ENCODE peak calls at places on chromosomes 12 and 14, in four cellular contexts. C, K, V and T are unnamed samples.

GRCh38 chr12:57240926-57241555 is 9.9 kb downstream of the STAC3 start:
- DNase-seq in C (no peak), K (no peak), V (no peak), T (peak)

GRCh38 chr12:31362759-31363415 is 36.9 kb upstream of the SINHCAF start:
- DNase-seq in C (peak), K (peak), V (no peak), T (peak)

GRCh38 chr12:132285991-132286681 is 43.3 kb downstream of the GALNT9 start:
- DNase-seq in C (no peak), K (no peak), V (no peak), T (no peak)

GRCh38 chr14:66401447-66402095 is 84.6 kb upstream of the CCDC196 start:
- DNase-seq in C (no peak), K (no peak), V (no peak), T (peak)

GRCh38 chr12:119802472-119802871 is 74.6 kb downstream of the CIT start:
- DNase-seq in C (no peak), K (no peak), V (no peak), T (no peak)

GRCh38 chr12:76738824-76739579 is 24.9 kb upstream of the ZDHHC17 start:
- DNase-seq in C (no peak), K (no peak), V (no peak), T (no peak)

GRCh38 chr12:65988596-65988995 is 142.0 kb downstream of the LLPH start:
- DNase-seq in C (no peak), K (no peak), V (no peak), T (no peak)

GRCh38 chr12:1911598-1912575 is 6.6 kb downstream of the CACNA2D4 start:
- DNase-seq in C (no peak), K (no peak), V (no peak), T (peak)

GRCh38 chr12:20370001-20370381 is 1.7 kb downstream of the PDE3A start:
- DNase-seq in C (no peak), K (no peak), V (peak), T (no peak)

GRCh38 chr12:65175385-65175784 is 6.0 kb downstream of the LEMD3 start:
- DNase-seq in C (no peak), K (no peak), V (no peak), T (no peak)

GRCh38 chr14:65832431-65833253 is 420.1 kb downstream of the FUT8 start:
- DNase-seq in C (no peak), K (no peak), V (peak), T (no peak)

GRCh38 chr14:92570863-92571262 is 57.3 kb downstream of the RIN3 start:
- DNase-seq in C (no peak), K (no peak), V (no peak), T (no peak)

GRCh38 chr14:49940805-49941421 is 48.0 kb downstream of the ARF6 start:
- DNase-seq in C (no peak), K (no peak), V (no peak), T (no peak)

GRCh38 chr14:91649930-91650329 is 82.0 kb downstream of the CATSPERB start:
- DNase-seq in C (no peak), K (no peak), V (peak), T (peak)

GRCh38 chr14:22614240-22614799 is 16.2 kb downstream of the ABHD4 start:
- DNase-seq in C (no peak), K (no peak), V (peak), T (peak)

GRCh38 chr12:3315201-3315661 is 175.8 kb upstream of the PRMT8 start:
- DNase-seq in C (no peak), K (no peak), V (no peak), T (no peak)

GRCh38 chr14:54211562-54212308 is 185.1 kb upstream of the CDKN3 start:
- DNase-seq in C (no peak), K (no peak), V (no peak), T (no peak)

GRCh38 chr12:98955284-98955683 is 310.2 kb downstream of the APAF1 start:
- DNase-seq in C (peak), K (no peak), V (peak), T (peak)

GRCh38 chr12:123164222-123164621 is 13.3 kb upstream of the PITPNM2 start:
- DNase-seq in C (no peak), K (no peak), V (no peak), T (no peak)

GRCh38 chr14:35402323-35403084 is 2.0 kb downstream of the NFKBIA start:
- DNase-seq in C (no peak), K (no peak), V (no peak), T (no peak)

GRCh38 chr12:53059434-53060063 is 9.7 kb downstream of the TNS2 start:
- DNase-seq in C (no peak), K (no peak), V (no peak), T (no peak)

GRCh38 chr12:53056901-53057300 is 7.0 kb downstream of the TNS2 start:
- DNase-seq in C (no peak), K (no peak), V (no peak), T (no peak)

GRCh38 chr12:53058674-53059433 is 9.0 kb downstream of the TNS2 start:
- DNase-seq in C (no peak), K (no peak), V (no peak), T (no peak)

GRCh38 chr12:53056296-53056695 is 6.4 kb downstream of the TNS2 start:
- DNase-seq in C (no peak), K (no peak), V (no peak), T (no peak)

GRCh38 chr12:53057816-53058500 is 8.1 kb downstream of the TNS2 start:
- DNase-seq in C (no peak), K (no peak), V (no peak), T (no peak)
- TF ChIP-seq MYC in C (no peak), K (no peak), V (no peak), T (no peak)

DNA sequence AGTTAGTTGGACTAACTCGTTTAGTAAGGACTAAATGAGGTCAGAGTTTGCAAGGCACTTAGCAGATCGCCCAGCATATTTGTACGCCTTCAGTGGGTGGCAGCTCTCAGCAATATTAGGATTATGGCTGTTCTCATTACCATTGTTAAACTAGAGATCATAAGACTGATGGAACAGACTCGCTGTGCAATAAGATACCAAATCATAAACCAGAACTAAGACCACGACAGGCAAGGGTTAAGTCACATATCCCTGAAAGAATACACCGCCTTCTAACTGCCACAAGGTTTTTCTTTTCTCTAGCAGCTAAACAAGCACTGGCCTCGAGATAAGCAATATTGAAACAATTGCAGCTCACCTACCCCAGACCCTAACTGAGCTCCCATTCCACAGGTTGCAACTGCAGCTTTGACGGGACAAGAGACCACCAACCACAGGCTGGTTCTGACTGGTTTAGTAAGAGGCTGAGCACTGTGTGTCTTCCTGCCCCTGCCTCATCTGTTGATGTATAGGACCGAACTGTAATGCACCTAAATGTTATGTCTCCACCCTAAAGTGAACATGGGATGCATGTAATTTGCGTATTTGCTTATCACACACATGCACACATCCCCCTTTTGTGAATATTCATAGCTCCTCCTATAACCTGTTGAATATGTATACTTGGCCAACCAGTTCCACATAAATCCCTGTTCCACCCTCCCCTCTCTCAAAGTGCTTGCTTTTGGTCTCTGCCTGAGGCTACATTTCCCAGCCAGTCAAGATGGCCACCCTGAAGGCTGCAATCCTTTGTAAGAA is 153.2 kb downstream of the CALM1 start:
- DNase-seq in C (no peak), K (no peak), V (no peak), T (no peak)
- TF ChIP-seq MAX in C (no peak), K (no peak), V (no peak), T (no peak)

DNA sequence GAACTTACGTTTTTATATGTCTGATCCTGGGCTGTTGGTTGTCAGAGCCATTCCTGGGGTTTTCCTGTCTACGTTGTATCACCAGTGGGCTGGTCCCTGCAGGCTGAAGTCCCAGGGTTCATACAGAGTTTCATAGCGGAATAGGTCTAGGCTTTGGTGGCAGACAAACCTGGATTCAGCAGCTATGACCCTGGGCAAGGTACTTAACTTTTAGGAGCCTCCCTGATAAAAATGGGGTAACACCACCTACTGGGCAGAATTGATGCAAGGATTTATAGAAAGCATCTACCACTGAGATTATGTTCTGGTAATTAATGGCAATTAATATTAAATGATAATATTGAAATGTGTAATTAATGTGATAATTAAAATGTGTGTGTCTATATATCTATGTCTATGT is 141.2 kb downstream of the SYNE2 start:
- DNase-seq in C (no peak), K (no peak), V (no peak), T (no peak)
- TF ChIP-seq CTCF in C (no peak), K (peak), V (peak), T (no peak)

GRCh38 chr12:87317302-87317701 is 711.9 kb downstream of the C12orf50 start:
- DNase-seq in C (no peak), K (no peak), V (no peak), T (no peak)

GRCh38 chr12:87323369-87323768 is 705.8 kb downstream of the C12orf50 start:
- DNase-seq in C (no peak), K (no peak), V (no peak), T (no peak)

DNA sequence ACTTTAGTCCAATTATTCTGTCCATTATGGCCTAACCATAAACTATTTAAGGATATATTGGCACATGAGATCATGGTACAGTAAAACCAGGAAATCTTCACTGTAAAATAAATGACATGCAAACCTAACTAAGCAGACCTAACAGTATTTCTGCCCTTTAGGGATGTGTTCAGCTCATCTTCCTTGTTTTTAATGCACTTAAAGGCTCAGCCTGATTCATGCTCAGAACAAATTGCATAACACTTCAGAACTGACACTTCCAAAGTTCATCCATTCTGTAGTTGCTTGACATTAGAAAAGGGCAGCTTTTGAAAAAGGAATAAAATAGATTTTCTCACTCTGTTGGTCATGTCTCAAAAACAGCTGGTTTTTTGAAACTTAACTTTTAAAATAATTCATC is 708.5 kb downstream of the C12orf50 start:
- DNase-seq in C (no peak), K (no peak), V (no peak), T (no peak)
- TF ChIP-seq MYC in C (no peak), K (no peak), V (no peak), T (no peak)

DNA sequence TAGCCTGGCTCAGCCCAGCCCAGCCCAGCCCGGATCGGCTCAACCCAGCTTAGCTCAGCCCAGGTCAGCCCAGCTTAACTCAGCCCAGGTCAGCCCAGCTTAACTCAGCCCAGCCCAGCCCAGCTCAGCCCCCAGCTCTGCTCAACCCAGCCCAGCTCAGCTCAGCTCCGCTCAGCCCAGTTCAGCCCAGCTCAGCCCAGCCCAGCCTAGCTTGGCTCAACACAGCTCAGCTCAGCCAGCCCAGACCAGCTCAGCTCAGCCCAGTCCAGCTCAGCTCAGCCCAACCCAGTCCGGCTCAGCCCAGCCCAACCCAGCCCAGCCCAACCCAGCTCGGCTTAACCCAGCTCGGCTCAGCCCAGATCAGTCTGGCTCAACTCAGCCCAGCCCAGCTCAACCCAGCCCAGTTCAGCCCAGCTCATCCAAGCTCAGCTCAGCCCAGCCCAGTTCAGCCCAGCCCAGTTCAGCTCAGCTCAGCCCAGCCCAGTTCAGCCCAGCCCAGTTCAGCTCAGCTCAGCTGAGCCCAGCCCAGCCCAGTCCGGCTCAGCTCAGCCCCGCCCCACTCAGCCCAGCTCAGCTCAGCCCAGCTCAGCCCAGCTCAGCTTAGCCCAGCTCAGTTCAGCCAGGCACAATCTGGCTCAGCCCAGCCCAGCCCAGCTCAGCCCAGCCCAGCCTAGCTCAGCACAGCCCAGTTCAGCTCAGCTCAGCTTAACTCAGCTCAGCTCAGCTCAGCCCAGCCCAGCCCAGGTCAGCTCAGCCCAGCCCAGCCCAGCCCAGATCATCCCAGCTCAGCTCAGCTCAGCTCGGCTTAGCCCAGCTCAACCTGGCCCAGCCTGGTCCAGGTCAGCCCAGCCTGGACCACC is 331.7 kb downstream of the TMEM121 start:
- DNase-seq in C (no peak), K (no peak), V (no peak), T (peak)
- TF ChIP-seq MAX in C (no peak), K (no peak), V (no peak), T (no peak)

GRCh38 chr12:56150563-56150962 is 1.8 kb upstream of the MYL6B start:
- DNase-seq in C (no peak), K (no peak), V (no peak), T (no peak)

GRCh38 chr12:56152756-56153137 is 360 bp downstream of the MYL6B start:
- DNase-seq in C (no peak), K (no peak), V (no peak), T (no peak)

GRCh38 chr12:56152132-56152755 is at the start of gene MYL6B:
- DNase-seq in C (peak), K (peak), V (peak), T (peak)

GRCh38 chr12:56153291-56154065 is 1.1 kb downstream of the MYL6B start:
- DNase-seq in C (no peak), K (no peak), V (no peak), T (no peak)

DNA sequence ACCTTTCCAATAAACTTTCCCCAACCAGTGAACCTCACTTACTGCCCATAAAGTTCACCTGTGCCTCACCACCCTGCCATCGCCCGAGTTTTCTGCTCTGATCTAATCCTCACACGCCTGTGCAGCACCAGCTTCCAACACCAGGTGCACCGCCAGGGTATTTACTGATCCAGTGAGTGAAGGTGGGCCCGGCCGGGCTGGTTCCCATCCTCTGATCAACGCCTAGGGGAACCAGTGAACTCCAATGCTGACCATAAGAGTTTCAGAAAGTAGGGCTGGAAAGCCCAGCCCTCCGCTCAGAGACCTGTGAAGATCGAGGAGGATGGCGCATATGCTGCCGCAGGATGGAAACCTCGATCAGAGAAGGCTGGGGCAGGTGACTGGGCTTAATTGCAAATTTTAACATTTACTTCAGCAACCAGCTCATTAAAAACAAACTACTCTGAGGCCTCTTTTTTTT is 685 bp upstream of the MYL6B start:
- DNase-seq in C (peak), K (no peak), V (peak), T (no peak)
- TF ChIP-seq CTCF in C (peak), K (no peak), V (no peak), T (peak)

DNA sequence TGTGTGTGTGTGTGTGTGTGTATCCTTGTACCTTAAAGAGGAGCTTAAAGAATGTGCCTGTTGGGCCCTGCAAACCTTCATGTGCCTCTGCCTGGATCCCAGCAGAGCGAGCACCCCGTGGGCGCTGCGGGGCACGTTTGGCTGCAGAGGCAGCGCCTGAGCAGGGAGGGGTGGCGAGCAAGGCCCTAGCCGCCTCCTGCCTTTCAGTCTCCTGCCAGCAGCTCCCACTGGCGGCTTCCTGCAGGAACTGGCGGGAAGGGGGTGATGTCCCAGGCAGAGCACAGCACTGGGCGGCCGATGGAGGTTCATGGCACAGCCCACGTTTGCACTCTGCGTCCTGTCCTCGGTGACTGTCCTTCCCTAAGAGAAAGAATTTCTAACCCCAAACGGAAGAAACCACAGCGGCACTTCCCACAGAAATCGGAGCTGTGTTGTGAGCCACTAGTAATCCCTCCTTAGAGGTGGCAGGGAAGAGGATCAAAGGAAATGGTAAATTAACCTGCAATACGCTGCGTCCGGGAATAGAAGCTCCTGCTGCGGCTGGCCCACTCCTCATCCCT is 19.8 kb downstream of the ZBTB42 start:
- DNase-seq in C (no peak), K (no peak), V (peak), T (no peak)
- TF ChIP-seq MYC in C (no peak), K (no peak), V (no peak), T (no peak)